ENCODE peak calls at places on chromosomes 5 and 9, in four cellular contexts. J is H9, F is neuronal stem cell, U is H1. B is an unnamed sample.
A peak's percentile ranks its signal among the peaks of the same experiment; 100 is the strongest.

GRCh38 chr5:125874717-125875116 is 548.5 kb upstream of the GRAMD2B start:
- DNase-seq in U (no peak), F (no peak), J (no peak), B (no peak)

GRCh38 chr5:180816608-180817534 is 14.3 kb upstream of the MGAT1 start:
- DNase-seq in J (no peak), U (no peak), F (no peak), B (peak; percentile 76)

GRCh38 chr5:68343421-68343826 is 127.9 kb downstream of the PIK3R1 start:
- DNase-seq in U (no peak), F (no peak), J (no peak), B (peak; percentile 74)

GRCh38 chr9:115195889-115196288 is 77.9 kb upstream of the TNC start:
- DNase-seq in U (no peak), J (no peak), F (no peak), B (no peak)

GRCh38 chr9:101705135-101705661 is 33.2 kb downstream of the GRIN3A start:
- DNase-seq in U (no peak), J (peak; percentile 82), F (peak; percentile 38), B (no peak)

GRCh38 chr9:120366646-120367019 is 213.3 kb downstream of the CDK5RAP2 start:
- DNase-seq in F (no peak), J (peak; percentile 70), U (peak; percentile 19), B (peak; percentile 86)

GRCh38 chr9:117416856-117417255 is 2.0 kb upstream of the ASTN2 start:
- DNase-seq in F (no peak), J (no peak), U (no peak), B (no peak)

GRCh38 chr9:128636556-128637530 is 19.8 kb downstream of the DYNC2I2 start:
- DNase-seq in U (no peak), J (no peak), F (no peak), B (no peak)

GRCh38 chr5:95857185-95857945 is 34.8 kb upstream of the GLRX start:
- DNase-seq in J (no peak), U (no peak), F (no peak), B (peak; percentile 94)

GRCh38 chr9:120924698-120925534 is 1.7 kb downstream of the TRAF1 start:
- DNase-seq in J (no peak), U (no peak), F (no peak), B (no peak)

GRCh38 chr9:87551692-87552303 is 54.1 kb downstream of the DAPK1 start:
- DNase-seq in J (peak; percentile 51), U (no peak), F (no peak), B (no peak)

GRCh38 chr5:170625221-170626165 is 121.7 kb downstream of the KCNIP1 start:
- DNase-seq in U (no peak), F (no peak), J (no peak), B (no peak)

GRCh38 chr5:117434266-117434665 is 859.6 kb upstream of the SEMA6A start:
- DNase-seq in U (no peak), J (no peak), F (no peak), B (peak; percentile 45)

GRCh38 chr9:80556631-80557030 is 984.9 kb downstream of the TLE4 start:
- DNase-seq in F (no peak), J (no peak), U (no peak), B (no peak)

GRCh38 chr5:54996476-54996875 is 11.1 kb upstream of the ESM1 start:
- DNase-seq in F (no peak), U (no peak), J (no peak), B (peak; percentile 63)

GRCh38 chr9:119368179-119368578 is 1.1 kb downstream of the BRINP1 start:
- DNase-seq in J (no peak), U (no peak), F (no peak), B (no peak)

GRCh38 chr9:77839459-77840140 is 191.5 kb upstream of the GNA14 start:
- DNase-seq in F (no peak), J (no peak), U (no peak), B (peak; percentile 52)

GRCh38 chr9:34507966-34508365 is 14.8 kb downstream of the ENHO start:
- DNase-seq in J (no peak), U (no peak), F (no peak), B (no peak)

GRCh38 chr9:121635300-121635699 is 16.1 kb upstream of the DAB2IP start:
- DNase-seq in U (no peak), J (no peak), F (no peak), B (no peak)

GRCh38 chr9:95044731-95045508 is 272.6 kb downstream of the FANCC start:
- DNase-seq in U (peak; percentile 72), J (peak; percentile 93), F (peak; percentile 69), B (peak; percentile 62)

GRCh38 chr5:177547736-177548135 is 6.6 kb downstream of the FAM193B start:
- DNase-seq in U (no peak), J (no peak), F (no peak), B (no peak)

GRCh38 chr5:26700759-26701384 is 337.5 kb downstream of the CDH9 start:
- DNase-seq in J (peak; percentile 28), U (no peak), F (peak; percentile 44), B (peak; percentile 50)

GRCh38 chr5:172788771-172789686 is 18.0 kb upstream of the DUSP1 start:
- DNase-seq in U (no peak), F (no peak), J (peak; percentile 49), B (peak; percentile 79)

GRCh38 chr5:127133071-127133470 is 59.8 kb upstream of the C5orf63 start:
- DNase-seq in F (no peak), U (no peak), J (no peak), B (no peak)

GRCh38 chr5:145495741-145496140 is 339.4 kb downstream of the PRELID2 start:
- DNase-seq in J (no peak), F (no peak), U (no peak), B (peak; percentile 93)

GRCh38 chr9:81244631-81245030 is 444.7 kb downstream of the TLE1 start:
- DNase-seq in J (no peak), U (no peak), F (no peak), B (no peak)

GRCh38 chr9:8863064-8863463 is 1063.5 kb upstream of the DMAC1 start:
- DNase-seq in U (no peak), F (no peak), J (no peak), B (no peak)

GRCh38 chr9:33750307-33750838 is 45.0 kb upstream of the PRSS3 start:
- DNase-seq in F (no peak), J (no peak), U (no peak), B (no peak)

GRCh38 chr5:181173420-181174342 is 26.3 kb downstream of the OR2V2 start:
- DNase-seq in J (peak; percentile 93), U (peak; percentile 94), F (no peak), B (peak; percentile 52)

GRCh38 chr5:173352366-173353069 is 24.3 kb upstream of the STC2 start:
- DNase-seq in U (no peak), J (no peak), F (no peak), B (no peak)

GRCh38 chr5:173715607-173716006 is 99.2 kb upstream of the BOD1 start:
- DNase-seq in J (no peak), F (no peak), U (no peak), B (no peak)

GRCh38 chr5:25190521-25191000 is 545.8 kb upstream of the CDH10 start:
- DNase-seq in F (no peak), J (no peak), U (no peak), B (no peak)

GRCh38 chr9:137435980-137436760 is 5.0 kb downstream of the ENTPD8 start:
- DNase-seq in U (no peak), J (no peak), F (no peak), B (peak; percentile 65)

GRCh38 chr5:172167893-172168292 is 20.1 kb downstream of the STK10 start:
- DNase-seq in F (no peak), U (no peak), J (no peak), B (no peak)

GRCh38 chr9:106333487-106333886 is 529.5 kb upstream of the ZNF462 start:
- DNase-seq in U (no peak), J (no peak), F (no peak), B (no peak)

GRCh38 chr5:72328172-72328571 is 8.0 kb downstream of the PTCD2 start:
- DNase-seq in J (no peak), U (no peak), F (no peak), B (peak; percentile 6)

GRCh38 chr5:123810911-123811310 is 298.9 kb downstream of the CSNK1G3 start:
- DNase-seq in J (no peak), F (no peak), U (no peak), B (no peak)

GRCh38 chr5:123809594-123810172 is 297.7 kb downstream of the CSNK1G3 start:
- DNase-seq in J (no peak), U (no peak), F (no peak), B (no peak)

GRCh38 chr5:123808841-123809240 is 296.9 kb downstream of the CSNK1G3 start:
- DNase-seq in U (no peak), F (no peak), J (no peak), B (no peak)

GRCh38 chr5:123811771-123812170 is 299.8 kb downstream of the CSNK1G3 start:
- DNase-seq in U (no peak), F (no peak), J (no peak), B (no peak)

DNA sequence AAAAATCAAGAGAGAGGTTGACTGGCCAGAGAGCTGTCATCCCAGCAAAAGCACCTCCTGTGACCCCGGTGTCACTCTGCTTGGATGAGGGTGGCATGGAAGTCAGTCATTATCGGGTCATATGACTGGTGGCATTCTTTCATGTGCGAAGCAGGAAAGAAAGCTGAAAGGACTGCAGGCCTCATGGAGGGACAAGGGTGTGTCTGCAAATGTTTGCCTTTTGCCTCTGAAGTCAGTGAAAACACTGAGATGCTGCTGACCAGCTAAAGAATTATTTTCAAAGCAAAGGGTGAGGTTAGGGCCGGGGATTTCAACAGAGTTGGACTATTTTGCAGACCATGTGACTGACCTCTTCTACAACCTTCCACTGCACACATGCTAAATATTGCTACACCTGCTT is 298.3 kb downstream of the CSNK1G3 start:
- DNase-seq in J (no peak), F (no peak), U (no peak), B (no peak)
- H2BK12ac ChIP-seq in J (no peak overlapping the region), F (no peak overlapping the region), U (no peak overlapping the region), B (no peak overlapping the region)

DNA sequence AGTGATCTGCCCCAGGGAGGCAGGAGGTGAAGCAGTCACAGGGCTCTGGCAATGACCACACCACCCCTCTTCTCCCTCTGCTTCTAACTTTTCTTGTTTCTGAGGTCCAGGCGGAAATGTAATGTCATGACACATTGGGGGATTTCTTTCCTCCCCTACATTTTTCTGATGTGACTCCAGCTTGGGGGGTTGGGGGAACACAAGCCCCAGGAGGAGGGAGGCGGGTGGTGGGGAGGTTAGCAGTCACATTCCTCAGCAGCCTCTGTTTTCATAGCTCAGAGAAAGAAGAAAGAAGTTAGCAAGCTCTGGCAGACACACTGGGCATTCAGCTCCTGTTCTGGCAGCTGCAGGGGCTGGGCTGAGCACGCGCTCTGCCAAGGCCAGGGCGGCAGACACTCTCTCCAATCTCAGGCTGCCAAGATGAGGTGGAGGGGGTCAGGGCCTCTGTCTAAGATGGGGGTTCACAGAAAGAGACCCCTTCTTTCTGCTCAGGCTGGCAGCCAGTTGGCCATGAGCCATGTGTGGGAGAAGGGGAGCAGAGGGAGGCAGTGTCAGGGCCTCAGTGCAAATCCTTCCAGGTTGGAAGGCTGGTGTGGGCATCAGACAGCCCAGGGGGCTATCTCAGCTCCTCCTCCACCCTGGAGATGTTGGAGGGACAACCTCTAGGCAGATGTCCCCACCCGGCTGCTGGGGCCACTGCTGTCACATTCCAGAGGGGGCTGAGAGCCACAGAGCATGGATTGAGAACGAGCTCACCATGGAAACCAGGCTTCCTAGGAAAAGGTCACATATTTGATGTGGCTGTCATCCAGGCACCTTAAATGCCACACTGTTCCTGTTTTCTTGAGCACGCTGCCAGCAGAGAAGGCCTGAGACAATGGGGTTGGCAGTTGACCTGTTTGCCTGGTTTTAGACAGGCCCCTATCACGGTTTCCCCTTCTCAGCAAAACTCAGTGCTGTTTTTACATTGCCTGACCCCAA is 20.1 kb upstream of the PFDN1 start:
- DNase-seq in F (no peak), J (no peak), U (no peak), B (peak; percentile 94)
- H2BK12ac ChIP-seq in F (no peak overlapping the region), J (no peak overlapping the region), U (no peak overlapping the region), B (peak overlapping the region; percentile 99)

GRCh38 chr9:21615446-21615845 is 133.3 kb upstream of the IFNE start:
- DNase-seq in F (no peak), U (no peak), J (no peak), B (no peak)
- H2BK12ac ChIP-seq in F (no peak overlapping the region), U (no peak overlapping the region), J (no peak overlapping the region), B (no peak overlapping the region)

GRCh38 chr9:16153221-16153620 is 600.4 kb downstream of the CCDC171 start:
- DNase-seq in J (no peak), F (no peak), U (no peak), B (no peak)
- H2BK12ac ChIP-seq in J (no peak overlapping the region), F (no peak overlapping the region), U (no peak overlapping the region), B (peak overlapping the region; percentile 13)